ENCODE peak calls at places on chromosomes 7 and 10, in nine cellular contexts. One of them, this sample, is unnamed.

GRCh38 chr7:123410273-123410928 is 124.0 kb downstream of the IQUB start:
- DNase-seq in pancreas: no peak
- DNase-seq in transverse colon: no peak
- DNase-seq in cardiac fibroblast: peak; percentile 90
- DNase-seq in DND-41: no peak
- DNase-seq in Calu3: no peak
- DNase-seq in HL-60: no peak
- DNase-seq in osteocyte: no peak
- DNase-seq in fibroblast of mammary gland: peak; percentile 81
- DNase-seq in this sample: no peak

GRCh38 chr10:117004627-117005453 is at the start of gene SHTN1:
- DNase-seq in cardiac fibroblast: peak; percentile 57
- DNase-seq in DND-41: no peak
- DNase-seq in transverse colon: peak; percentile 92
- DNase-seq in fibroblast of mammary gland: peak; percentile 39
- DNase-seq in pancreas: peak; percentile 96
- DNase-seq in Calu3: peak; percentile 87
- DNase-seq in osteocyte: peak; percentile 87
- DNase-seq in HL-60: peak; percentile 44
- DNase-seq in this sample: peak; percentile 50

GRCh38 chr7:148535227-148535626 is 55.3 kb upstream of the C7orf33 start:
- DNase-seq in Calu3: no peak
- DNase-seq in cardiac fibroblast: peak; percentile 51
- DNase-seq in pancreas: no peak
- DNase-seq in osteocyte: no peak
- DNase-seq in HL-60: peak; percentile 38
- DNase-seq in DND-41: no peak
- DNase-seq in transverse colon: peak; percentile 15
- DNase-seq in fibroblast of mammary gland: peak; percentile 7
- DNase-seq in this sample: no peak

GRCh38 chr10:69100136-69100872 is 12.4 kb downstream of the SRGN start:
- DNase-seq in pancreas: no peak
- DNase-seq in cardiac fibroblast: peak; percentile 37
- DNase-seq in Calu3: no peak
- DNase-seq in HL-60: no peak
- DNase-seq in DND-41: no peak
- DNase-seq in transverse colon: no peak
- DNase-seq in fibroblast of mammary gland: no peak
- DNase-seq in osteocyte: no peak
- DNase-seq in this sample: no peak

GRCh38 chr7:36154255-36155212 is 1.5 kb downstream of the EEPD1 start:
- DNase-seq in transverse colon: no peak
- DNase-seq in HL-60: no peak
- DNase-seq in cardiac fibroblast: no peak
- DNase-seq in pancreas: no peak
- DNase-seq in osteocyte: no peak
- DNase-seq in Calu3: peak; percentile 75
- DNase-seq in DND-41: no peak
- DNase-seq in fibroblast of mammary gland: no peak
- DNase-seq in this sample: no peak

GRCh38 chr7:48389977-48390376 is 218.7 kb downstream of the ABCA13 start:
- DNase-seq in fibroblast of mammary gland: peak; percentile 74
- DNase-seq in pancreas: no peak
- DNase-seq in osteocyte: no peak
- DNase-seq in DND-41: no peak
- DNase-seq in Calu3: peak; percentile 12
- DNase-seq in cardiac fibroblast: peak; percentile 1
- DNase-seq in HL-60: peak; percentile 75
- DNase-seq in transverse colon: no peak
- DNase-seq in this sample: no peak

GRCh38 chr7:150378115-150378852 is 846 bp upstream of the ZNF775 start:
- DNase-seq in osteocyte: no peak
- DNase-seq in pancreas: peak; percentile 67
- DNase-seq in transverse colon: peak; percentile 80
- DNase-seq in cardiac fibroblast: peak; percentile 83
- DNase-seq in Calu3: peak; percentile 76
- DNase-seq in DND-41: peak; percentile 89
- DNase-seq in HL-60: peak; percentile 83
- DNase-seq in fibroblast of mammary gland: peak; percentile 54
- DNase-seq in this sample: peak; percentile 77

GRCh38 chr10:93287775-93288174 is 194.4 kb downstream of the MYOF start:
- DNase-seq in transverse colon: no peak
- DNase-seq in pancreas: no peak
- DNase-seq in fibroblast of mammary gland: no peak
- DNase-seq in osteocyte: no peak
- DNase-seq in HL-60: no peak
- DNase-seq in DND-41: no peak
- DNase-seq in cardiac fibroblast: no peak
- DNase-seq in Calu3: no peak
- DNase-seq in this sample: no peak

GRCh38 chr7:25215694-25216335 is 12.5 kb downstream of the NPVF start:
- DNase-seq in HL-60: no peak
- DNase-seq in fibroblast of mammary gland: no peak
- DNase-seq in osteocyte: no peak
- DNase-seq in Calu3: no peak
- DNase-seq in cardiac fibroblast: no peak
- DNase-seq in pancreas: no peak
- DNase-seq in transverse colon: no peak
- DNase-seq in DND-41: no peak
- DNase-seq in this sample: no peak
- TF ChIP-seq CTCF in HL-60: no peak
- TF ChIP-seq CTCF in fibroblast of mammary gland: no peak
- TF ChIP-seq CTCF in osteocyte: no peak
- TF ChIP-seq CTCF in Calu3: no peak
- TF ChIP-seq CTCF in cardiac fibroblast: no peak
- TF ChIP-seq CTCF in pancreas: no peak
- TF ChIP-seq CTCF in transverse colon: no peak
- TF ChIP-seq CTCF in DND-41: peak; percentile 4
- TF ChIP-seq CTCF in this sample: no peak

GRCh38 chr10:115417585-115418265 is 324.6 kb downstream of the ATRNL1 start:
- DNase-seq in osteocyte: no peak
- DNase-seq in transverse colon: peak; percentile 8
- DNase-seq in HL-60: peak; percentile 33
- DNase-seq in Calu3: peak; percentile 51
- DNase-seq in DND-41: peak; percentile 13
- DNase-seq in pancreas: peak; percentile 7
- DNase-seq in fibroblast of mammary gland: peak; percentile 44
- DNase-seq in cardiac fibroblast: peak; percentile 58
- DNase-seq in this sample: peak; percentile 65
- TF ChIP-seq CTCF in osteocyte: peak; percentile 86
- TF ChIP-seq CTCF in transverse colon: peak; percentile 20
- TF ChIP-seq CTCF in HL-60: peak; percentile 63
- TF ChIP-seq CTCF in Calu3: peak; percentile 66
- TF ChIP-seq CTCF in DND-41: peak; percentile 72
- TF ChIP-seq CTCF in pancreas: peak; percentile 33
- TF ChIP-seq CTCF in fibroblast of mammary gland: peak; percentile 54
- TF ChIP-seq CTCF in cardiac fibroblast: peak; percentile 36
- TF ChIP-seq CTCF in this sample: peak; percentile 58

GRCh38 chr10:128863411-128863810 is 603.6 kb upstream of the MGMT start:
- DNase-seq in osteocyte: no peak
- DNase-seq in Calu3: no peak
- DNase-seq in transverse colon: no peak
- DNase-seq in pancreas: no peak
- DNase-seq in cardiac fibroblast: no peak
- DNase-seq in fibroblast of mammary gland: no peak
- DNase-seq in HL-60: no peak
- DNase-seq in DND-41: no peak
- DNase-seq in this sample: no peak

GRCh38 chr10:128855656-128856428 is 611.2 kb upstream of the MGMT start:
- DNase-seq in cardiac fibroblast: no peak
- DNase-seq in DND-41: no peak
- DNase-seq in HL-60: no peak
- DNase-seq in pancreas: no peak
- DNase-seq in fibroblast of mammary gland: no peak
- DNase-seq in Calu3: no peak
- DNase-seq in osteocyte: peak; percentile 49
- DNase-seq in transverse colon: no peak
- DNase-seq in this sample: no peak

GRCh38 chr10:128860574-128860973 is 606.5 kb upstream of the MGMT start:
- DNase-seq in transverse colon: no peak
- DNase-seq in Calu3: no peak
- DNase-seq in DND-41: no peak
- DNase-seq in HL-60: no peak
- DNase-seq in cardiac fibroblast: no peak
- DNase-seq in osteocyte: peak; percentile 60
- DNase-seq in pancreas: no peak
- DNase-seq in fibroblast of mammary gland: no peak
- DNase-seq in this sample: no peak

GRCh38 chr10:128861018-128861565 is 605.9 kb upstream of the MGMT start:
- DNase-seq in DND-41: no peak
- DNase-seq in cardiac fibroblast: no peak
- DNase-seq in transverse colon: no peak
- DNase-seq in osteocyte: peak; percentile 75
- DNase-seq in HL-60: no peak
- DNase-seq in fibroblast of mammary gland: no peak
- DNase-seq in Calu3: no peak
- DNase-seq in pancreas: no peak
- DNase-seq in this sample: no peak

DNA sequence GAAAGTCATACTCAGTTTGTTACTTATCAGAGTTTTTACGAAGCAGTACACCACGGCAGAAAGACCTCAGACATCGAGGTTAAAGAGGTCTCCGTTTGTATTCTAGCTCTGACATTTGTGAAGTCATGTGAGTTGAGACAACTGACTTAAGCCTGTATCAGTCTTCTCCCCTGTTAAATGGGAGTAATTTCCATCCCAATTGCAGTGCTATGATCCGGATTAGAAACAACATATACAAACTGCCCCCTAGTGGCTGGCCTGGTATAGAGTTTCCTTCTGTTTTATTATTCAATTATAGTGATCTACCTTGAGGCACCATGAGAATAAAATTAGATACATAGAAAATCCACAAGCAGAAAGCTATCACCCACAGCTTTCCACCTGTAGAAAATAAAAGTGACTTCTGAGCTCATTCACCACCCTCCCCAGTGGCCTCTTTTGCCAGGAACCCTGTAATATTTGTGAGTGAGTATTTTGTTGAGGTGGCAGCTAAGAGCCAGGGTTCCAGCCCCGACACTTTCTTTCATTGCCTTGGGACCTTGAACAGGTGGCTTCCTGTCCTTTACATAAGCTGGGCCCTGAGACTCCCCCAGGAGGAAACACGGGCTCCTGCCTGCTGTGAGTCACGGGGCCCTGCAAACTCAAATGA is 607.2 kb upstream of the MGMT start:
- DNase-seq in transverse colon: peak; percentile 45
- DNase-seq in osteocyte: no peak
- DNase-seq in pancreas: no peak
- DNase-seq in fibroblast of mammary gland: peak; percentile 39
- DNase-seq in Calu3: peak; percentile 3
- DNase-seq in cardiac fibroblast: peak; percentile 53
- DNase-seq in DND-41: peak; percentile 46
- DNase-seq in HL-60: peak; percentile 34
- DNase-seq in this sample: peak; percentile 53
- TF ChIP-seq CTCF in transverse colon: peak; percentile 49
- TF ChIP-seq CTCF in osteocyte: peak; percentile 20
- TF ChIP-seq CTCF in pancreas: peak; percentile 45
- TF ChIP-seq CTCF in fibroblast of mammary gland: peak; percentile 55
- TF ChIP-seq CTCF in Calu3: peak; percentile 19
- TF ChIP-seq CTCF in cardiac fibroblast: peak; percentile 30
- TF ChIP-seq CTCF in DND-41: peak; percentile 68
- TF ChIP-seq CTCF in HL-60: peak; percentile 52
- TF ChIP-seq CTCF in this sample: peak; percentile 77

GRCh38 chr7:13894956-13895355 is 94.5 kb downstream of the ETV1 start:
- DNase-seq in transverse colon: no peak
- DNase-seq in Calu3: no peak
- DNase-seq in cardiac fibroblast: no peak
- DNase-seq in DND-41: no peak
- DNase-seq in osteocyte: no peak
- DNase-seq in pancreas: no peak
- DNase-seq in fibroblast of mammary gland: no peak
- DNase-seq in HL-60: no peak
- DNase-seq in this sample: no peak
- TF ChIP-seq CTCF in transverse colon: no peak
- TF ChIP-seq CTCF in Calu3: no peak
- TF ChIP-seq CTCF in cardiac fibroblast: no peak
- TF ChIP-seq CTCF in DND-41: no peak
- TF ChIP-seq CTCF in osteocyte: no peak
- TF ChIP-seq CTCF in pancreas: no peak
- TF ChIP-seq CTCF in fibroblast of mammary gland: no peak
- TF ChIP-seq CTCF in HL-60: no peak
- TF ChIP-seq CTCF in this sample: no peak

GRCh38 chr7:152030561-152030960 is 5.1 kb downstream of the GALNT11 start:
- DNase-seq in transverse colon: no peak
- DNase-seq in DND-41: no peak
- DNase-seq in HL-60: peak; percentile 47
- DNase-seq in Calu3: no peak
- DNase-seq in cardiac fibroblast: no peak
- DNase-seq in fibroblast of mammary gland: no peak
- DNase-seq in osteocyte: no peak
- DNase-seq in pancreas: no peak
- DNase-seq in this sample: no peak

GRCh38 chr7:152025937-152026890 is 740 bp downstream of the GALNT11 start:
- DNase-seq in transverse colon: no peak
- DNase-seq in Calu3: no peak
- DNase-seq in HL-60: no peak
- DNase-seq in fibroblast of mammary gland: no peak
- DNase-seq in osteocyte: peak; percentile 83
- DNase-seq in cardiac fibroblast: no peak
- DNase-seq in DND-41: no peak
- DNase-seq in pancreas: no peak
- DNase-seq in this sample: no peak

DNA sequence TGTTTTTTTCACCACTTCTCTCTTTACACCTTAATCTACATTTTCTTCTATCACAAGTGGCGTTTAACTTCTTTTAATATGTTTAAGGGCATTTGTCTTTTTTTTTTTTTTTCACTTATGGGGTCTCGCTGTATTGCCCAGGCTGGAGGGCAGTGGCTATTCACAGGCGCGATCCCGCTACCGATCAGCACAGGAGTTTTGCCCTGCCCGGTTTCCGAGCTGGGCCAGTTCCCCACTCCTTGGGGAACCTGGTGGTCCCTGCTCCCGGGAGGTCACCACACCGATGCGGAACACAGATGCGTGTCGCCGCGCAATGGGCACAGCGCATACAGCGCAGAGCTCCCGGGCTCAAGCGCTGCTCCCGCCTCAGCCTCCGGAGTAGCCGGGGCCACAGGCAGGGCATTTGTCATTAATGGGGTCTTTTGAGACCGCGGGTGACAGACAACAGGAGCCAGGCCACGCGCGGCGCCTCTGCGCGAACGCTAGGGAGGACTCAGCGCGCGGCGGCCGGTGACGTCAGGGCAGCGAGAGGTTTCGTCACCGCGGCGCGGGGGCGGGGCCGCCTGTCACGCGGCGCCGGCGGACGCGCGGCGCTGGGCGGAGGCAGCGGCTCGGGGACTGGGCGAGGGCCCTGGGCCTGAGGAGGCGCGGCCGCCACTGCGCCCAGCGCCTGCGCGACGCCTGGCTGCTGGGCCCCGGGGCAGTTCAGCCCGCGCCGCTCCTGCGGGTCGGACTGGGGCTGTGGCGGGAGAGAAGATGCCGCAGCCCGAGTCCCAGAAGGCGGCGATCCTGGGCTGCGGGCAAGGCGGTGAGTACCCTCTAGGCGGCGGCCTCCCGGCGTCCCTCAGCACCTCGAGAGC is at the start of gene GALNT11:
- DNase-seq in transverse colon: peak; percentile 89
- DNase-seq in fibroblast of mammary gland: peak; percentile 77
- DNase-seq in HL-60: peak; percentile 73
- DNase-seq in cardiac fibroblast: peak; percentile 88
- DNase-seq in DND-41: no peak
- DNase-seq in osteocyte: peak; percentile 95
- DNase-seq in pancreas: peak; percentile 82
- DNase-seq in Calu3: peak; percentile 84
- DNase-seq in this sample: peak; percentile 83
- TF ChIP-seq CTCF in transverse colon: peak; percentile 11
- TF ChIP-seq CTCF in fibroblast of mammary gland: no peak
- TF ChIP-seq CTCF in HL-60: no peak
- TF ChIP-seq CTCF in cardiac fibroblast: peak; percentile 32
- TF ChIP-seq CTCF in DND-41: no peak
- TF ChIP-seq CTCF in osteocyte: peak; percentile 56
- TF ChIP-seq CTCF in pancreas: no peak
- TF ChIP-seq CTCF in Calu3: peak; percentile 41
- TF ChIP-seq CTCF in this sample: peak; percentile 22

This sample was measured in endothelial cell.